ENCODE peak calls at places on chromosomes 6 and 20, in eight cellular contexts. W is transverse colon, M is fibroblast of pulmonary artery, T is astrocyte of the spinal cord, B is AG04450, Y is cardiac muscle cell, I is fibroblast of lung, F is GM23248. G is an unnamed sample.

GRCh38 chr6:170092826-170093225 is 198.1 kb downstream of the DLL1 start:
- DNase-seq in W (no peak), M (no peak), T (no peak), B (no peak), Y (no peak), I (no peak), F (no peak), G (no peak)

GRCh38 chr20:53752971-53753879 is 159.6 kb upstream of the ZNF217 start:
- DNase-seq in W (no peak), M (peak), T (peak), B (no peak), Y (no peak), I (peak), F (no peak), G (peak)

GRCh38 chr6:6697620-6698019 is 109.1 kb downstream of the LY86 start:
- DNase-seq in W (peak), M (no peak), T (no peak), B (no peak), Y (no peak), I (no peak), F (no peak), G (peak)

GRCh38 chr20:25050501-25051350 is 7.2 kb downstream of the ACSS1 start:
- DNase-seq in W (peak), M (no peak), T (no peak), B (no peak), Y (no peak), I (no peak), F (no peak), G (no peak)

GRCh38 chr6:66663127-66663526 is 956.1 kb upstream of the EYS start:
- DNase-seq in W (no peak), M (no peak), T (no peak), B (no peak), Y (no peak), I (no peak), F (no peak), G (no peak)

GRCh38 chr6:26207248-26207801 is 120.1 kb downstream of the HFE start:
- DNase-seq in W (no peak), M (no peak), T (no peak), B (no peak), Y (no peak), I (no peak), F (no peak), G (no peak)

GRCh38 chr20:48015943-48016723 is 230.9 kb upstream of the SULF2 start:
- DNase-seq in W (no peak), M (peak), T (peak), B (no peak), Y (no peak), I (peak), F (peak), G (no peak)

GRCh38 chr20:4341804-4342560 is 326.6 kb upstream of the RNF24 start:
- DNase-seq in W (no peak), M (peak), T (peak), B (peak), Y (no peak), I (peak), F (peak), G (peak)

GRCh38 chr20:11153819-11154218 is 480.0 kb upstream of the JAG1 start:
- DNase-seq in W (no peak), M (peak), T (peak), B (no peak), Y (no peak), I (peak), F (no peak), G (no peak)

GRCh38 chr6:81909981-81910910 is 157.8 kb upstream of the TENT5A start:
- DNase-seq in W (no peak), M (no peak), T (peak), B (no peak), Y (no peak), I (peak), F (no peak), G (no peak)

GRCh38 chr6:5636210-5637030 is 370.3 kb downstream of the NRN1 start:
- DNase-seq in W (no peak), M (no peak), T (no peak), B (no peak), Y (no peak), I (no peak), F (no peak), G (no peak)

GRCh38 chr6:37033819-37034790 is 28.6 kb downstream of the FGD2 start:
- DNase-seq in W (no peak), M (no peak), T (no peak), B (no peak), Y (no peak), I (no peak), F (no peak), G (no peak)

GRCh38 chr6:56814308-56814707 is 140.6 kb upstream of the BEND6 start:
- DNase-seq in W (no peak), M (no peak), T (no peak), B (no peak), Y (no peak), I (no peak), F (no peak), G (no peak)

GRCh38 chr6:155520078-155520477 is 64.4 kb upstream of the NOX3 start:
- DNase-seq in W (no peak), M (no peak), T (no peak), B (no peak), Y (no peak), I (no peak), F (no peak), G (no peak)

GRCh38 chr6:37698264-37699137 is 818 bp upstream of the MDGA1 start:
- DNase-seq in W (peak), M (peak), T (peak), B (no peak), Y (peak), I (no peak), F (peak), G (peak)

GRCh38 chr6:140230282-140230681 is 855.8 kb upstream of the CITED2 start:
- DNase-seq in W (peak), M (no peak), T (no peak), B (no peak), Y (no peak), I (no peak), F (no peak), G (no peak)

GRCh38 chr6:137175157-137175889 is 1.9 kb upstream of the IL22RA2 start:
- DNase-seq in W (no peak), M (no peak), T (no peak), B (no peak), Y (no peak), I (no peak), F (no peak), G (no peak)

GRCh38 chr20:53513489-53514298 is 79.9 kb downstream of the ZNF217 start:
- DNase-seq in W (peak), M (no peak), T (peak), B (no peak), Y (no peak), I (peak), F (peak), G (no peak)

GRCh38 chr6:115969207-115969929 is 91.3 kb downstream of the FRK start:
- DNase-seq in W (no peak), M (peak), T (peak), B (no peak), Y (no peak), I (no peak), F (peak), G (no peak)

DNA sequence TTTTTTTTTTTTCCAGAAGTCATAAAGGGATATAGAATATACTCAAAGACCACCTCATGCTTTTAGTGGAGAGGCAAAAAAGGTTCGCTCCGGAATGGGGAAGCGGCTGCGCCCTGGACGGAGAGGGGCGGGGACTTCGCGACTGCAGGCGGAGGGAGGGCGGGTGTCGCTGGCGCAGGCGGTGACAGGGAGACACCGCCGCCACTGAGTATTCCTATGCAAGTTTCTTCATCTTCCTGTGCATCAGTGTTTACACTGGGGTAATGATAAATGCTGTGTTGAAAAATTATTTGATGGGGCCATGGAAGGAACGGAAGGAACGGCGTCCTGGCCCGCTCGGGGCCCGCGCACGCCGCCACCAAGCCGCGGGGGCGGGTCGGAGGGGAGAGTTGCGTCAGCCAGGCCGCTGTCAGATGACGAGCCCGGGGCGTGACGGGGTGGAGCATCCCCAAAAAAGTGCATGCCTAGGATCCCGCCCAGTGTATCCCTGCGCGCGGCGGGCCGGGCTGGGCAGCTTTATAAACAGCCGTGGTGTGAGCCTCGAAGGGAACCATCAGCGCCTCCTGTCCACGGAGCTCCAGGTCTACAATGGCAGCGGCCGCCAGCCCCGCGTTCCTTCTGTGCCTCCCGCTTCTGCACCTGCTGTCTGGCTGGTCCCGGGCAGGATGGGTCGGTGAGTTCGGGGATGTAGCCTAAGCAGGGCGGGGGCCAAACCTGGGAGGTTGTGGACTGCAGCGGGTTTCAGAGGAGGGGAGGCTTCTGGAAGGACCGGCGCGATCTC is at the start of gene ULBP1:
- DNase-seq in W (peak), M (peak), T (peak), B (peak), Y (peak), I (peak), F (peak), G (peak)
- H3K4me3 ChIP-seq in W (peak), M (peak), T (peak), B (peak), Y (peak), I (peak), F (peak), G (peak)

DNA sequence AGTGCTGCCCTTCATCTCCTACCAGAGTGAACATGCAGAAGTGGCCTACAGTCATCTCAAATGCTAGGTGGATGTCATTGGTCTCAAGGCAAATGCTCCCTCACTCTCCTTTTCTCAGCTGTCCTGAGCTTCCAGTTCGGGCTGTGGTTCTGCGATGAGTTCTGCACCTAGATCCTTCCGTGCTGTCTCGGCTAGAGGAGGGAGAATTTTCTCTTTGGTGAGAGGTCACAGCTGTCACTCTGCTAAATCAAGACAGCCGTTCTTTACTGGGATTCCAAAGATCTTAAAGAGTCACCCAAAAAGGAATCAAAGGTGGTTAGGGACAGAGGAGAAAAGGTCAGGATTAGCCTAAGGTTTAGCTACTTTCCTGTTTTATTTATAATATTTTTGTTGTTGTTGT is 2.9 kb downstream of the WRNIP1 start:
- DNase-seq in W (no peak), M (no peak), T (no peak), B (no peak), Y (no peak), I (no peak), F (no peak), G (no peak)
- H3K4me3 ChIP-seq in W (no peak), M (peak), T (no peak), B (peak), Y (peak), I (peak), F (peak), G (peak)

GRCh38 chr6:132961122-132961521 is 146.8 kb downstream of the RPS12 start:
- DNase-seq in W (no peak), M (peak), T (peak), B (peak), Y (no peak), I (peak), F (peak), G (peak)

GRCh38 chr6:132964868-132965382 is 150.6 kb downstream of the RPS12 start:
- DNase-seq in W (no peak), M (peak), T (peak), B (no peak), Y (no peak), I (no peak), F (no peak), G (no peak)

GRCh38 chr6:132961610-132962009 is 147.2 kb downstream of the RPS12 start:
- DNase-seq in W (no peak), M (no peak), T (no peak), B (no peak), Y (peak), I (no peak), F (peak), G (no peak)

GRCh38 chr6:132964101-132964867 is 149.9 kb downstream of the RPS12 start:
- DNase-seq in W (no peak), M (peak), T (peak), B (no peak), Y (no peak), I (peak), F (peak), G (peak)

GRCh38 chr6:132962936-132963579 is 148.7 kb downstream of the RPS12 start:
- DNase-seq in W (peak), M (peak), T (peak), B (no peak), Y (peak), I (peak), F (peak), G (peak)
- H3K4me3 ChIP-seq in W (no peak), M (no peak), T (no peak), B (no peak), Y (no peak), I (no peak), F (no peak), G (no peak)

GRCh38 chr20:57163041-57163440 is 103.4 kb downstream of the BMP7 start:
- DNase-seq in W (no peak), M (no peak), T (no peak), B (no peak), Y (no peak), I (no peak), F (no peak), G (no peak)
- H3K4me3 ChIP-seq in W (no peak), M (no peak), T (no peak), B (no peak), Y (no peak), I (no peak), F (no peak), G (no peak)